ENCODE peak calls at places on chromosomes 11 and 22, in five cellular contexts. C, K, X, S and G are unnamed samples.

GRCh38 chr22:28051787-28052356 is 132.8 kb upstream of the PITPNB start:
- DNase-seq in C (no peak), K (peak; percentile 51), X (peak; percentile 75), S (peak; percentile 72), G (peak; percentile 53)

GRCh38 chr11:105900515-105901035 is 121.5 kb downstream of the MSANTD4 start:
- DNase-seq in C (peak; percentile 21), K (no peak), X (no peak), S (no peak), G (no peak)

GRCh38 chr11:68593441-68593840 is 90.9 kb upstream of the GAL start:
- DNase-seq in C (no peak), K (no peak), X (no peak), S (no peak), G (no peak)

GRCh38 chr22:21760640-21761039 is 25.0 kb upstream of the YPEL1 start:
- DNase-seq in C (no peak), K (peak; percentile 88), X (no peak), S (peak; percentile 46), G (no peak)

GRCh38 chr11:71060358-71060757 is 192.0 kb downstream of the SHANK2 start:
- DNase-seq in C (no peak), K (no peak), X (no peak), S (no peak), G (no peak)

GRCh38 chr11:13339196-13340153 is 61.9 kb downstream of the BMAL1 start:
- DNase-seq in C (no peak), K (peak; percentile 98), X (no peak), S (peak; percentile 92), G (peak; percentile 92)

GRCh38 chr22:31075961-31076360 is 5.2 kb upstream of the SMTN start:
- DNase-seq in C (no peak), K (no peak), X (no peak), S (peak; percentile 93), G (peak; percentile 76)

GRCh38 chr11:95443386-95443785 is 212.4 kb upstream of the SESN3 start:
- DNase-seq in C (no peak), K (no peak), X (no peak), S (no peak), G (no peak)

GRCh38 chr11:61725632-61726280 is 26.7 kb upstream of the MYRF start:
- DNase-seq in C (no peak), K (peak; percentile 79), X (no peak), S (no peak), G (no peak)

DNA sequence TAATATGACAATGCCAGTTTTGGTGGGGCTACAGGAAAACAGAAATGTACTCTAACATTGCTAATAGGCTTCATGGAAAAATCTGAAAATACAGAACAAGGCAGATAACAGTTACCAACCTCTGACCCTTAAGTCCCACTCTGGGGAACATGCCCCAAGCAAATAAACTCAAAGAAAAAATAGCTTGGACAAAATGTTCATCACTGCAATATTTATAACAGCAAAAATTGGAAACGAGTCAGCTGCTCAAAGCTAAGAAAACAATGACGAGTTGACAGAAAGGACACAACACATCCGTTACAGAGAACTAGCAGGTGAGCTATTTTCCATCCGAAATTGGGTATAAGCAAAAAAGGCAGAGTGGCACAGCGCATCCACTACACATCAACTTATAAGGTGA is 70.5 kb downstream of the PACSIN2 start:
- DNase-seq in C (peak; percentile 34), K (no peak), X (no peak), S (no peak), G (no peak)
- H3K4me1 ChIP-seq in C (peaks cover 70% of the 10 kb centered on the region), K (peaks cover 19% of the 10 kb centered on the region), X (peaks cover 23% of the 10 kb centered on the region), S (peaks cover 30% of the 10 kb centered on the region), G (peaks cover 19% of the 10 kb centered on the region)

GRCh38 chr11:73053964-73054363 is 88.2 kb downstream of the FCHSD2 start:
- DNase-seq in C (no peak), K (no peak), X (no peak), S (no peak), G (no peak)

GRCh38 chr11:73047773-73048371 is 94.2 kb downstream of the FCHSD2 start:
- DNase-seq in C (no peak), K (no peak), X (no peak), S (no peak), G (no peak)

DNA sequence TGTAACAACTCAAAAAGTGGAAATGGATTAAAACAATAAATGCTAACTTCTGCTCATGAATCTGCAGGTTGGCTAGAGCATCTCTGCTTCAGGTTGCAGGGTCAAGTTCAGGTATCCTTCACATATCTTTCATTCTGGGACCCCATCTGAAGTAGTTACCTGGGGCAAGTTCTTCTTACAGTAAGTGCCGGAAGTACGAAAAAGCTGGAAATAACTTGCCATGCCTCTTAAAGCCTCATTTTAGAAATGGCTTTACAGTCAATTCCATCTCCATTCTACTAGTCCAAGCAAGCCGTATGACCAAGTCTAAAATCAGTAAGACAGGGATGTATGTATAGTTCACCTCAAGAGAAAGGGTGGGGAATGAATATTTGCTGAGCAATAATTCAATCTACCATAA is 93.7 kb downstream of the FCHSD2 start:
- DNase-seq in C (no peak), K (no peak), X (no peak), S (no peak), G (no peak)
- H4K20me1 ChIP-seq in C (no peaks in the 10 kb centered on the region), K (no peaks in the 10 kb centered on the region), X (no peaks in the 10 kb centered on the region), S (peaks cover 4% of the 10 kb centered on the region), G (peaks cover 6% of the 10 kb centered on the region)

DNA sequence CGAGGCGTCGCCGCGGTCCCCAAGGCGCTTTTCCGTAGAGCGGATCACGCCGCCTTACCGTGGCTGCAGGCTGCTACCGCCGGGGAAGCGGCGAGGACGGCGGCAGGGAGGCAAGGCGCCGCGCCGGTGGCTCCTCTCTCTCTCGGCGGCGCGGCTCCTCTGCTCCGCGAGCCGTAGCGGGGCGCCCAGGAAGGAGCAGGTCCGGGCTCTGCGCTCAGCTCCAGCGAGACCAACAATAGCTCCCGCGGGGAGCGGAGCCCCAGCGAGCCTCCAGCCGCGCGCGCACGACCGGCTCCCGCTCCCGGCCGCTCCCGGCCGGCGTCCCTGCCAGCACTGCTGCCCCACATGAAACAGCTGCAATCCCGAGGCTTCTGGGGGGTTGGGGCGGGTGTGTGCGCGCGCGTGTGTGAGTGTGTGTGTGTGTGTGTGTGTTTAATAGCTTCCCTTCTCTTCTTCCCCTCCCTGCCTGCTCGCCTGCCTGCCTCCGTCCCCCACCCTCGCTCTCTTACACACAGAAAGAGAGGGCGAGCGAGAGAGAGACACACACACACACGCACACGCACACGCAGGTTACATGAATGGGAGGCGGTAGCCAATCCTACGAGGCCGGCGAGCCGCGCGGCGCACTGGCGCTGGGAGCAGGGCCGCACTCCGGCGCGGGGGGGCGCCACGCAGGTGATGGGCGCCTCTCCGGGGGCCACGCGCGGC is at the start of gene TENM4:
- DNase-seq in C (no peak), K (peak; percentile 95), X (peak; percentile 45), S (peak; percentile 61), G (peak; percentile 93)
- H2AFZ ChIP-seq in C (no peak within 1 kb of the TSS), K (peak within 1 kb of the TSS; percentile 76), X (no peak within 1 kb of the TSS), S (peak within 1 kb of the TSS; percentile 38), G (peak within 1 kb of the TSS; percentile 81)

DNA sequence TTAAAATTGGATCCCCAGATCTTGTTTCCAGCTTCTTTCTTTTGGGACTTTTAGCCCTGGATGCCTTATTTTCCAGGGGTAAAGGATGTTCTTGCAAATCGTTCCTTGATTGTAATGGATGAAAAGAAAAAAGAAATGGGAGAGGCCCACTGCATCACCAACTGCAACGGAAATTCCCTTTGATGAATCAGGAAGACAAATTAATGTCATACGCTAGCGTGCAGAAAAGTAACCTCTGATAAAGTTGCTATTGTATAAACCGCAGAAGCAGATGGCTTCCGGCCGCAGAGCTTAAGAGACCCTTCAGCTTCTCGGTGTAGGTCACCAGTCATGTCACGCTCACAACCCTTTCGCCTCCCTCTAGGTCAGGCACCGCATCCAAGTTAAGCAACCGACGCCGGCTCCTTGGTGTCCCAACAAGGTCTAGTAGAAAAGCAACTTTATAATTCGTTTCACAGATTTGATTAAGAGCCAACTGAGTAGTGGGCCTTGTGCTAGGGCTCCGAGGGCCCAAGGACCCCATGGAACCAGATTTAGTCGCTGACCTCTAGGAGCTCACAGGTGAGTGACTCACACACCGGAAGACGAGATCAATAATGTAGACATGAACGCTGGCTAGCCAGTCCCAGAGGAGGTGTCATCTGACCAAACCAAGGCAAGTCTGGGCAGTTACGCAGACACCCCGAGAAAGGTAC is 1.3 kb upstream of the ZFP91 start:
- DNase-seq in C (peak; percentile 38), K (peak; percentile 97), X (no peak), S (peak; percentile 95), G (no peak)
- H3K4me1 ChIP-seq in C (peaks cover 66% of the 10 kb centered on the region), K (peaks cover 29% of the 10 kb centered on the region), X (peaks cover 3% of the 10 kb centered on the region), S (peaks cover 49% of the 10 kb centered on the region), G (peaks cover 58% of the 10 kb centered on the region)

GRCh38 chr11:83047515-83048225 is 24.0 kb downstream of the RAB30 start:
- DNase-seq in C (no peak), K (peak; percentile 58), X (no peak), S (no peak), G (no peak)
- H4K20me1 ChIP-seq in C (no peaks in the 10 kb centered on the region), K (no peaks in the 10 kb centered on the region), X (no peaks in the 10 kb centered on the region), S (no peaks in the 10 kb centered on the region), G (no peaks in the 10 kb centered on the region)

GRCh38 chr11:12318791-12319733 is 58.3 kb upstream of the PARVA start:
- DNase-seq in C (no peak), K (peak; percentile 82), X (no peak), S (peak; percentile 91), G (no peak)

GRCh38 chr11:12324585-12324984 is 52.8 kb upstream of the PARVA start:
- DNase-seq in C (no peak), K (no peak), X (no peak), S (no peak), G (no peak)

GRCh38 chr11:12321217-12321937 is 56.0 kb upstream of the PARVA start:
- DNase-seq in C (no peak), K (no peak), X (no peak), S (no peak), G (peak; percentile 31)

GRCh38 chr11:12316432-12316831 is 60.9 kb upstream of the PARVA start:
- DNase-seq in C (no peak), K (no peak), X (no peak), S (no peak), G (no peak)

GRCh38 chr11:12319734-12320387 is 57.5 kb upstream of the PARVA start:
- DNase-seq in C (no peak), K (peak; percentile 5), X (no peak), S (no peak), G (peak; percentile 10)
- H2AFZ ChIP-seq in C (no peak overlapping the region), K (no peak overlapping the region), X (peak overlapping the region; percentile 15), S (no peak overlapping the region), G (no peak overlapping the region)

GRCh38 chr22:37502342-37503182 is 16.4 kb upstream of the MFNG start:
- DNase-seq in C (peak; percentile 94), K (no peak), X (no peak), S (no peak), G (no peak)
- H3K4me1 ChIP-seq in C (peaks cover 36% of the 10 kb centered on the region), K (peaks cover 14% of the 10 kb centered on the region), X (no peaks in the 10 kb centered on the region), S (peaks cover 14% of the 10 kb centered on the region), G (peaks cover 15% of the 10 kb centered on the region)

DNA sequence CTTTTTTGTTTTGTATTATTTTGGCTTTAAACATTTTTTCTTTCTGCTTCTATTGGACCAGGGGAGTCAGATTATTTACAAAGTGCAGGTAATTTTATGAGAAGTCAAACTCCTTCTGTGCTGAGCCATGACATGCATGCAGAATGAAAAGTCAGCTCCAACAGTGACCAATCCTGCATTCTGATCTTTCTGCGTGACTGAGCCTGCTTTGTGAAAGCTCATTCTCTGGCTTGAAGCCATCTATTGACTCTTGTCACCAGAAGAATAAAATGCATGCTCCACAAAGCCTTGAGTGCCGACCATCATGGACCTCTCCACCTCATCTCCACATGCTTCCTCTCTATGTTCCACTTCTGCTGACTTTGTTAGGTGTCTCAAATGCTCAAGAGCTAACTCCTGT is 50.2 kb downstream of the MIAT start:
- DNase-seq in C (no peak), K (peak; percentile 56), X (no peak), S (no peak), G (no peak)
- H4K20me1 ChIP-seq in C (no peaks in the 10 kb centered on the region), K (no peaks in the 10 kb centered on the region), X (no peaks in the 10 kb centered on the region), S (no peaks in the 10 kb centered on the region), G (no peaks in the 10 kb centered on the region)

GRCh38 chr22:41952713-41953112 is 763 bp downstream of the SMIM45 start:
- DNase-seq in C (no peak), K (no peak), X (no peak), S (no peak), G (no peak)
- H2AFZ ChIP-seq in C (no peak overlapping the region), K (no peak overlapping the region), X (no peak overlapping the region), S (no peak overlapping the region), G (no peak overlapping the region)